ENCODE peak calls at places on chromosome 13, in nine cellular contexts. J is adrenal gland; I is activated CD4-positive, alpha-beta T cell treated with anti-CD3 and anti-CD28 coated beads, Interleukin-2, amount 50 U/mL, for 48 hours; H is SIG-M5; L is choroid plexus epithelial cell; F is stomach; M is progenitor cell of endocrine pancreas; B is caudate nucleus; N is fibroblast of mammary gland. S is an unnamed sample.

GRCh38 chr13:32334676-32335075 is 19.4 kb downstream of the BRCA2 start:
- DNase-seq in J (no peak), I (no peak), H (peak), L (no peak), F (no peak), M (no peak), B (no peak), N (peak), S (no peak)

GRCh38 chr13:31431722-31432137 is 232.0 kb downstream of the B3GLCT start:
- DNase-seq in J (peak), I (peak), H (no peak), L (peak), F (peak), M (peak), B (no peak), N (peak), S (peak)

GRCh38 chr13:45185286-45185685 is 15.6 kb downstream of the KCTD4 start:
- DNase-seq in J (no peak), I (no peak), H (no peak), L (no peak), F (no peak), M (no peak), B (no peak), N (no peak), S (no peak)

GRCh38 chr13:74046461-74046860 is 87.7 kb downstream of the KLF12 start:
- DNase-seq in J (no peak), I (no peak), H (no peak), L (no peak), F (no peak), M (no peak), B (no peak), N (no peak), S (no peak)

GRCh38 chr13:111272117-111272516 is 48.3 kb upstream of the TEX29 start:
- DNase-seq in J (no peak), I (no peak), H (no peak), L (no peak), F (no peak), M (no peak), B (no peak), N (no peak), S (no peak)

GRCh38 chr13:112141643-112142400 is 74.9 kb downstream of the SOX1 start:
- DNase-seq in J (no peak), I (no peak), H (no peak), L (no peak), F (peak), M (no peak), B (no peak), N (no peak), S (no peak)

GRCh38 chr13:21670006-21670882 is 629 bp upstream of the FGF9 start:
- DNase-seq in J (peak), I (peak), H (no peak), L (peak), F (peak), M (peak), B (no peak), N (peak), S (peak)

GRCh38 chr13:98509271-98510155 is 67.4 kb downstream of the STK24 start:
- DNase-seq in J (no peak), I (peak), H (peak), L (peak), F (peak), M (no peak), B (no peak), N (peak), S (peak)

GRCh38 chr13:74755065-74755464 is 620.9 kb upstream of the KLF12 start:
- DNase-seq in J (no peak), I (no peak), H (no peak), L (no peak), F (no peak), M (no peak), B (no peak), N (no peak), S (no peak)

GRCh38 chr13:44050450-44051063 is 170.9 kb downstream of the LACC1 start:
- DNase-seq in J (no peak), I (no peak), H (no peak), L (peak), F (no peak), M (no peak), B (no peak), N (peak), S (no peak)

GRCh38 chr13:112928958-112929777 is 39.8 kb upstream of the MCF2L start:
- DNase-seq in J (peak), I (no peak), H (no peak), L (peak), F (no peak), M (no peak), B (no peak), N (peak), S (no peak)

GRCh38 chr13:98974053-98974452 is 3.8 kb downstream of the DOCK9 start:
- DNase-seq in J (no peak), I (no peak), H (no peak), L (no peak), F (no peak), M (no peak), B (no peak), N (no peak), S (no peak)

GRCh38 chr13:26996965-26997752 is 174.5 kb downstream of the USP12 start:
- DNase-seq in J (no peak), I (no peak), H (no peak), L (no peak), F (no peak), M (no peak), B (no peak), N (no peak), S (no peak)